ENCODE peak calls at places on chromosomes 2 and 18, in ten cellular contexts. F is SJSA1; V is aorta; A is CD8-positive, alpha-beta T cell; X is endothelial cell of umbilical vein; W is ovary; P is CD8-positive, alpha-beta memory T cell; K is ascending aorta; T is hepatocyte; M is neuronal stem cell. Q is an unnamed sample. For H3K4me1 and H3K9me3, the result is how much of the 10 kb centered on the place peaks cover.

GRCh38 chr2:62343636-62344349 is 147.9 kb downstream of the B3GNT2 start:
- DNase-seq in F (no peak), V (no peak), A (no peak), X (no peak), W (no peak), P (no peak), K (no peak), T (no peak), M (no peak), Q (no peak)

GRCh38 chr2:177347570-177347969 is 45.0 kb upstream of the AGPS start:
- DNase-seq in F (no peak), V (no peak), A (no peak), X (no peak), W (no peak), P (no peak), K (no peak), T (no peak), M (no peak), Q (no peak)

GRCh38 chr2:45152691-45153090 is 143.4 kb upstream of the SIX2 start:
- DNase-seq in F (no peak), V (no peak), A (no peak), X (no peak), W (no peak), P (no peak), K (no peak), T (no peak), M (no peak), Q (no peak)

GRCh38 chr2:111100087-111100764 is 20.5 kb upstream of the BCL2L11 start:
- DNase-seq in F (no peak), V (no peak), A (no peak), X (no peak), W (no peak), P (no peak), K (no peak), T (no peak), M (no peak), Q (no peak)

GRCh38 chr2:201116115-201116958 is at the start of gene CFLAR:
- DNase-seq in F (peak), V (peak), A (peak), X (peak), W (peak), P (peak), K (peak), T (peak), M (no peak), Q (no peak)

GRCh38 chr2:134862674-134863073 is 24.3 kb downstream of the ACMSD start:
- DNase-seq in F (no peak), V (no peak), A (no peak), X (no peak), W (no peak), P (no peak), K (no peak), T (no peak), M (no peak), Q (no peak)

GRCh38 chr18:51908598-51908944 is 431.4 kb upstream of the DCC start:
- DNase-seq in F (no peak), V (no peak), A (no peak), X (no peak), W (no peak), P (no peak), K (no peak), T (no peak), M (no peak), Q (no peak)

GRCh38 chr18:63160172-63160995 is 159.2 kb downstream of the BCL2 start:
- DNase-seq in F (no peak), V (no peak), A (no peak), X (no peak), W (no peak), P (peak), K (no peak), T (no peak), M (no peak), Q (no peak)

GRCh38 chr2:39499336-39499735 is 62.3 kb upstream of the MAP4K3 start:
- DNase-seq in F (no peak), V (no peak), A (no peak), X (no peak), W (no peak), P (no peak), K (no peak), T (no peak), M (no peak), Q (no peak)
- H3K4me1 ChIP-seq in F (under half), V (under half), A (under half), X (under half), W (under half), P (under half), K (under half), T (under half), M (under half), Q (under half)

GRCh38 chr2:109444916-109445315 is 168.8 kb downstream of the SEPTIN10 start:
- DNase-seq in F (no peak), V (no peak), A (no peak), X (no peak), W (no peak), P (no peak), K (no peak), T (no peak), M (no peak), Q (no peak)
- H3K9me3 ChIP-seq in F (under half), V (under half), A (under half), X (under half), W (under half), P (under half), K (under half), T (under half), M (under half), Q (under half)

GRCh38 chr2:156001851-156002250 is 330.7 kb downstream of the NR4A2 start:
- DNase-seq in F (no peak), V (no peak), A (no peak), X (no peak), W (no peak), P (no peak), K (no peak), T (no peak), M (no peak), Q (no peak)
- H3K27ac ChIP-seq in F (no peak), V (no peak), A (no peak), X (no peak), W (no peak), P (no peak), K (no peak), T (no peak), M (no peak), Q (no peak)

GRCh38 chr2:70086838-70087702 is at the start of gene PCBP1:
- DNase-seq in F (peak), V (peak), A (peak), X (peak), W (peak), P (peak), K (peak), T (peak), M (peak), Q (peak)

GRCh38 chr2:70085711-70086277 is 1.5 kb upstream of the PCBP1 start:
- DNase-seq in F (no peak), V (no peak), A (no peak), X (peak), W (no peak), P (no peak), K (peak), T (no peak), M (no peak), Q (no peak)

GRCh38 chr2:70084973-70085710 is 2.1 kb upstream of the PCBP1 start:
- DNase-seq in F (no peak), V (no peak), A (peak), X (no peak), W (peak), P (peak), K (peak), T (peak), M (no peak), Q (no peak)

GRCh38 chr2:70087703-70088507 is 628 bp downstream of the PCBP1 start:
- DNase-seq in F (peak), V (peak), A (no peak), X (peak), W (peak), P (no peak), K (peak), T (peak), M (no peak), Q (no peak)

DNA sequence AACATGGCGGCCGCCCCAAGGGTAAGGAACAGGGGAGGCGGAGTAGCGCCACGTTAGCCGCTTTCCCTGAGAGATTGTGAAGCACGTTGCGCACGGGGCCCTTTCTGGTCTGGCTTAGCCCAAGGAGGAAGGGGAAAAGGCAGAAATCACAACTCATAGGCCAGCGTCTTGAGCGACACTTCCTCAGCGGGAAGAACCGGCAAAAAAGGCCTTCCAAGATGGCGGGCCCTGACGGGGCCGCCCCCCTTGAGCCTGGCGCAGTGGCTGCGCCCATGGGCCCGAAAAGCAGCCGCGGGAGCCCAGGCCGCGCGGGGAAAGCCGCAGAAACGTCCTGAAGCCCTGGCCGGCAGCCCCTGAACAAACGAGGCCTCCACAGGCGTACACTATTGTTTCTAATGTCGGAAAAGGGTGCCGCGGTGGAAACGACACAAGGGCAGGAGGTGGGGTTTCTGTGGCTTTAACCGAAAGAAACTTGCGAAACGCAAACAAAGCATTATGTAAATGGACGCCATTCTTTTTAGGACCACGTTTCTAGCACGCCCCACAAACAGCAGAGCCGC is 919 bp upstream of the PCBP1 start:
- DNase-seq in F (peak), V (peak), A (peak), X (peak), W (peak), P (peak), K (peak), T (peak), M (peak), Q (peak)
- H3K4me1 ChIP-seq in F (under half), V (under half), A (half or more), X (under half), W (under half), P (half or more), K (under half), T (under half), M (under half), Q (under half)

GRCh38 chr18:78730564-78731422 is 248.8 kb upstream of the SALL3 start:
- DNase-seq in F (no peak), V (peak), A (no peak), X (no peak), W (no peak), P (no peak), K (peak), T (no peak), M (no peak), Q (no peak)

GRCh38 chr18:78731423-78732032 is 248.1 kb upstream of the SALL3 start:
- DNase-seq in F (no peak), V (peak), A (no peak), X (no peak), W (no peak), P (no peak), K (peak), T (no peak), M (no peak), Q (no peak)

GRCh38 chr18:78734614-78734945 is 245.0 kb upstream of the SALL3 start:
- DNase-seq in F (no peak), V (peak), A (no peak), X (no peak), W (no peak), P (no peak), K (peak), T (no peak), M (no peak), Q (no peak)

GRCh38 chr18:78733762-78734613 is 245.6 kb upstream of the SALL3 start:
- DNase-seq in F (no peak), V (peak), A (no peak), X (no peak), W (no peak), P (no peak), K (peak), T (no peak), M (no peak), Q (no peak)

DNA sequence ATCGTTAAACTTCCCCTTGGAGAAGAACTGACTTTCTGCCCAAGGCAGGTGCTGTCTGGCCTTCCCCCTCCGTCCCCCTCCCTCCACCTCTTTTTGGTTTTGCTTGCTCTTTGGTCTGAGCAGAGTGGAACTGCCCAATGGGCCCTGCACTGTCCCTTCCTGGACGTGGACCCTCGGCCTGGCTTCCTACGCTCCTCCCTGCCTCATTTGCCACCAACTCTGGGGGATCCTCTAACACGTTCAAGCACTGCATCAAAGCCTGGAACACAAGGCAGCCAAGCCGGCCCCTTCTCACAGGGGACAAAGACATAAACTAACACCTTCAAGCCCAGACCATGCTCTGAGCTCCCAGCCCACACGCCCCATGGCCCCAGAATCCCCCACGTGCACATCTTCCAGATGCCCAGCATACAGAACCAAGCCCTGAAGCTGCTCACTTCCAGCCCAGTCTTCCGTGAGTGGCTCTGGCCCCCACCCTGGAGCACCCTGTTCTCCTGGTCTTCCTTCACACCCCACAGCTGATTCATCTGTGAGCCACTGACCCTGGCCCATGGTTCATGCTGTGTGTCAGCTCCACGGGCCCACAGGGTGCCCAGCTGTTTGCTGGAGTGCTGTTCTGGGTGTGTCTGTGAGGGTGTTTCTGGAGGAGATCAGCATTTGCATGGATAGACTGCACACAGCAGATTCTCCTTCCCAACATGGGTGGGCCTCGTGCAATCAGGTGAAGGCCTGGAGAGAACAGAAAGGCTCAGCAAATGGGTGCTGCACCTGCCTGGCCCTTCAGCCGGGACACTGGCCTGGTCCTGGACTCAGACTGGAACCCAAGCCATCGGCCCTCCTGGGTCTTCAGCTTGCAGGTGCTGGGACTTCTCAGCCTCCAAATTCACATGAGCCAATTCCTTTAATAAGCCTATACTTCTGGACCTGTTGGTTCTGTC is 247.1 kb upstream of the SALL3 start:
- DNase-seq in F (no peak), V (peak), A (no peak), X (no peak), W (no peak), P (no peak), K (peak), T (no peak), M (no peak), Q (no peak)
- H3K9me3 ChIP-seq in F (under half), V (under half), A (under half), X (under half), W (under half), P (under half), K (under half), T (under half), M (under half), Q (under half)

DNA sequence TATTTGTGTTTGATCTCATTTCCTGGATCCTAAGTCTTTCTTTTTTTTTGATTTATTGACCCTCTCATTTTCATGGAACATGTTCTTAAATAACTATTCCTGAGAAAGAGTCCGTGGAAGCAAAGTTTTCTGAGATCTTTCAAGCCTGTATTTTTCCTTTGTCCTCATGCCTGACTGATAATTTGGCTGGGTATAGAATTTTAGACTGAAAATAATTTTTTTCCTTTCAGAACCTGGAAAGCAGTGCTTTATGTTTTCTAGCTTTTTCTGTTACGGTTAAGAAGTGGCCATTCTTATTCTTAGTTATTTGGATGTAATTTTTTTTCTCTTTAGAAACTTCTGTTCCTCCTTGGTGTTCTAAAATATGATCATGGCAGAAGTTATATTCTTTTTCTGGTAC is 82.5 kb downstream of the SEMA4F start:
- DNase-seq in F (no peak), V (no peak), A (no peak), X (no peak), W (no peak), P (no peak), K (no peak), T (no peak), M (no peak), Q (no peak)
- H3K27ac ChIP-seq in F (no peak), V (no peak), A (no peak), X (no peak), W (no peak), P (no peak), K (no peak), T (no peak), M (no peak), Q (no peak)

GRCh38 chr2:99471635-99472326 is 18.0 kb downstream of the REV1 start:
- DNase-seq in F (no peak), V (no peak), A (no peak), X (no peak), W (no peak), P (no peak), K (no peak), T (no peak), M (no peak), Q (no peak)
- H3K4me1 ChIP-seq in F (under half), V (under half), A (under half), X (under half), W (under half), P (under half), K (under half), T (under half), M (under half), Q (under half)

DNA sequence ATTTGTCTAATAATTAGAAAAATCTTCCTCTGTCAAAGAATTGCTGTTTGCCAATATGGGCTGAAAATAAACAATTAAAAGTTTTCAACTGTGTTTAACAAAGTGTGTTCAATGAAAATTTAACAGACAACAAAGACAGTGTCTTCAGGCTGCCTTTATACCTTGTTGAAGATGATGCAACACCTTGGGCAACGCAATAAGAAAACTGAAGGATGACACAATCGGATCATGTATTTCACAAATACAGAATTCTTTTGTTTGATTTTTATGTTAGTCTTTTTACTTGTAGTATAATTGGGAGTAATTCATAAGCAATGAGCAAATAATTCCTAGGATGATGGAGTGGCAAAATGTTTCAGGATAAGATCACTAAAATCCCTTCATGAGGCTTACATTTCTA is 27.8 kb downstream of the CHN1 start:
- DNase-seq in F (no peak), V (no peak), A (no peak), X (no peak), W (no peak), P (no peak), K (no peak), T (no peak), M (no peak), Q (no peak)
- H3K9me3 ChIP-seq in F (under half), V (under half), A (under half), X (under half), W (under half), P (under half), K (under half), T (under half), M (under half), Q (under half)

GRCh38 chr2:193824474-193824873 is 1629.7 kb upstream of the TMEFF2 start:
- DNase-seq in F (peak), V (no peak), A (no peak), X (peak), W (no peak), P (no peak), K (no peak), T (no peak), M (no peak), Q (no peak)
- H3K27ac ChIP-seq in F (peak), V (no peak), A (no peak), X (peak), W (no peak), P (no peak), K (no peak), T (no peak), M (no peak), Q (no peak)

GRCh38 chr2:157780211-157780610 is 95.9 kb downstream of the ACVR1 start:
- DNase-seq in F (no peak), V (no peak), A (no peak), X (no peak), W (no peak), P (no peak), K (no peak), T (no peak), M (no peak), Q (no peak)
- H3K4me1 ChIP-seq in F (under half), V (under half), A (under half), X (under half), W (under half), P (under half), K (under half), T (under half), M (under half), Q (under half)